ENCODE peak calls at places on chromosomes 5 and 9, in ten cellular contexts. B is GM23338; F is colonic mucosa; T is astrocyte; R is body of pancreas; J is CD4-positive, alpha-beta memory T cell; H is CD8-positive, alpha-beta T cell; Q is tibial artery; L is IMR-90; E is sigmoid colon. K is an unnamed sample. For H3K4me1, the result is how much of the 10 kb centered on the place peaks cover.

GRCh38 chr5:139658501-139658927 is 10.4 kb downstream of the CXXC5 start:
- DNase-seq in B (no peak), T (peak), J (no peak), H (no peak), F (no peak), Q (no peak), R (peak), E (no peak), L (peak), K (no peak)

GRCh38 chr5:61019642-61020041 is 74.6 kb downstream of the NDUFAF2 start:
- DNase-seq in T (no peak), J (no peak), H (no peak), B (no peak), Q (no peak), F (no peak), R (no peak), E (no peak), L (no peak), K (no peak)

GRCh38 chr5:95644351-95645042 is 2.1 kb upstream of the RFESD start:
- DNase-seq in L (peak), R (peak), F (peak), E (peak), T (peak), H (peak), B (peak), Q (peak), J (peak), K (peak)

GRCh38 chr5:128038641-128039040 is 44.9 kb upstream of the SLC12A2 start:
- DNase-seq in T (peak), E (no peak), B (no peak), Q (no peak), R (no peak), F (no peak), J (no peak), H (no peak), L (peak), K (peak)

GRCh38 chr9:134370213-134370492 is 43.9 kb downstream of the RXRA start:
- DNase-seq in T (no peak), J (no peak), L (no peak), R (no peak), B (no peak), F (no peak), E (no peak), H (no peak), Q (no peak), K (no peak)

GRCh38 chr5:136810198-136810823 is 445.0 kb upstream of the TRPC7 start:
- DNase-seq in E (no peak), R (no peak), B (no peak), J (no peak), T (peak), F (no peak), H (no peak), Q (no peak), L (peak), K (peak)

GRCh38 chr5:168365581-168366081 is 74.2 kb downstream of the WWC1 start:
- DNase-seq in R (peak), F (peak), T (peak), Q (no peak), E (no peak), L (peak), J (no peak), H (no peak), B (peak), K (peak)

GRCh38 chr9:137366891-137367381 is 56.0 kb downstream of the EXD3 start:
- DNase-seq in E (peak), B (no peak), H (no peak), R (no peak), L (no peak), Q (no peak), T (no peak), F (no peak), J (no peak), K (no peak)

GRCh38 chr5:165579911-165580310 is 2074.5 kb downstream of the MAT2B start:
- DNase-seq in H (no peak), L (peak), R (no peak), B (no peak), T (peak), Q (no peak), E (no peak), F (no peak), J (no peak), K (no peak)

GRCh38 chr9:8694983-8695588 is 895.5 kb upstream of the DMAC1 start:
- DNase-seq in T (no peak), H (no peak), R (no peak), J (no peak), Q (no peak), L (no peak), E (no peak), F (no peak), B (no peak), K (no peak)

GRCh38 chr5:84384604-84385575 is at the start of gene EDIL3:
- DNase-seq in B (peak), F (peak), L (peak), R (no peak), E (peak), T (peak), H (no peak), J (no peak), Q (peak), K (no peak)

GRCh38 chr5:85452322-85453025 is 1067.8 kb upstream of the EDIL3 start:
- DNase-seq in H (no peak), T (no peak), Q (no peak), B (no peak), R (no peak), E (no peak), F (no peak), L (no peak), J (no peak), K (no peak)

GRCh38 chr5:124655943-124656459 is 90.4 kb downstream of the ZNF608 start:
- DNase-seq in L (peak), E (no peak), J (no peak), Q (no peak), H (no peak), F (peak), T (peak), R (peak), B (no peak), K (peak)

GRCh38 chr5:39062530-39062929 is 11.7 kb downstream of the RICTOR start:
- DNase-seq in H (no peak), Q (no peak), J (no peak), R (no peak), E (no peak), B (no peak), L (no peak), F (no peak), T (no peak), K (no peak)
- H3K4me1 ChIP-seq in H (half or more), Q (half or more), J (half or more), R (under half), E (under half), B (under half), L (under half), F (under half), T (under half), K (under half)

DNA sequence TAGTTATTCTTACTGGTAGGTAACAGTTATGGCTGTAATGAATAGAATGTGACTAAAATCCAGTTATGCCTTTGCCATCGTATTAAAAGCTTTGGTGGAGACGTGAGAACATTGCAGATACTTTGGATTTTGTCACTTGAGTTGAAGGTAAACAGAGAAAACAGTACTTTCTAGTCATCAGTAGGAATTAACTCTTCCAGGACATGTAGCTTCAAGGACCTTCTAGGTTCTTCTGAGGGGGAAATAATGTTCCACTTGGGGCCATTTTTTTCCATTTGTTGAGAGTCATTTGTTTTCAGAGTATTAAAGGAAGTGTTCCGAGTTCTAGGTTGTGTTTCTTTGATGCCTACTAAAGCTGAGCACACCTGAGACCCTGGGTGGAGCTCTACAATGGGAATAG is 6.1 kb downstream of the TJP2 start:
- DNase-seq in J (no peak), L (no peak), T (no peak), H (no peak), E (no peak), B (no peak), Q (no peak), R (no peak), F (no peak), K (no peak)
- H3K4me1 ChIP-seq in J (under half), L (under half), T (under half), H (under half), E (under half), B (under half), Q (half or more), R (half or more), F (under half), K (half or more)

GRCh38 chr5:119398713-119399492 is 43.1 kb downstream of the TNFAIP8 start:
- DNase-seq in H (no peak), Q (peak), L (no peak), B (no peak), T (no peak), R (peak), E (no peak), F (peak), J (no peak), K (no peak)

GRCh38 chr5:119395080-119395836 is 39.4 kb downstream of the TNFAIP8 start:
- DNase-seq in R (no peak), B (no peak), H (no peak), E (no peak), L (no peak), F (no peak), J (no peak), T (no peak), Q (no peak), K (no peak)

GRCh38 chr5:119397518-119398380 is 41.9 kb downstream of the TNFAIP8 start:
- DNase-seq in L (peak), Q (no peak), J (no peak), R (no peak), T (peak), B (no peak), E (no peak), H (no peak), F (no peak), K (peak)

GRCh38 chr5:119393746-119394145 is 37.9 kb downstream of the TNFAIP8 start:
- DNase-seq in R (no peak), Q (no peak), T (peak), H (no peak), L (peak), E (no peak), B (no peak), F (no peak), J (no peak), K (peak)

GRCh38 chr5:119396265-119396664 is 40.4 kb downstream of the TNFAIP8 start:
- DNase-seq in F (no peak), H (no peak), B (no peak), E (no peak), T (no peak), R (no peak), L (no peak), Q (no peak), J (no peak), K (no peak)
- H3K4me1 ChIP-seq in F (under half), H (under half), B (under half), E (under half), T (under half), R (under half), L (under half), Q (half or more), J (half or more), K (under half)

DNA sequence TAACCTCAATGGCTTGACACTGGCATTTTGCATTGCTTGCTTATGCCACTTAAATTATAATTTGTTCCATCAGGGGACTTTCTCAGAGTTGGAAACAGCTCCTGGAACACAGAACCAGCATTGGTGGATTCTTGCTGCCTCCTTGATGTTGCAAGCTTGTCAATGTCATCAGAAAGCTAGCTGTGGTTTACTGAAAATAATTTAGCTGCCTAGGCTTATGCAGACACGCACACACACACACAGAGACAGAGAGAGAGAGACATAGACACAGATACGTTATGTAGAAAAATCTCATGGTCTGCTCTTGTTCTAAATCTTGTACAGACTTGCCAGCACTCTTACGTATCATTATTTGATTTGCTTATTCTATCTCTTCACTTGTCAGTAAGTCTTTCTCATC is 78.0 kb downstream of the HMHB1 start:
- DNase-seq in F (no peak), Q (no peak), T (peak), H (no peak), J (no peak), B (no peak), L (peak), E (no peak), R (no peak), K (peak)
- H3K4me1 ChIP-seq in F (under half), Q (under half), T (under half), H (under half), J (under half), B (under half), L (under half), E (half or more), R (under half), K (under half)

GRCh38 chr9:136081826-136082495 is 13.1 kb downstream of the NACC2 start:
- DNase-seq in R (no peak), J (no peak), T (no peak), H (no peak), F (no peak), E (peak), Q (no peak), L (no peak), B (no peak), K (no peak)
- H3K4me1 ChIP-seq in R (under half), J (under half), T (under half), H (under half), F (under half), E (half or more), Q (half or more), L (under half), B (under half), K (under half)

GRCh38 chr5:150641006-150641570 is 628 bp downstream of the SYNPO start:
- DNase-seq in F (no peak), H (no peak), Q (peak), R (no peak), E (no peak), B (no peak), T (peak), L (peak), J (no peak), K (no peak)

GRCh38 chr5:150638488-150639316 is 1.8 kb upstream of the SYNPO start:
- DNase-seq in J (no peak), Q (no peak), H (no peak), B (no peak), F (no peak), E (no peak), R (no peak), L (no peak), T (no peak), K (no peak)

GRCh38 chr5:150640311-150641005 is at the start of gene SYNPO:
- DNase-seq in L (peak), J (no peak), Q (peak), T (peak), B (no peak), H (no peak), E (peak), R (peak), F (peak), K (peak)

GRCh38 chr5:150639317-150639738 is 1.1 kb upstream of the SYNPO start:
- DNase-seq in T (no peak), H (no peak), B (no peak), L (no peak), J (no peak), R (no peak), E (no peak), Q (no peak), F (no peak), K (no peak)

DNA sequence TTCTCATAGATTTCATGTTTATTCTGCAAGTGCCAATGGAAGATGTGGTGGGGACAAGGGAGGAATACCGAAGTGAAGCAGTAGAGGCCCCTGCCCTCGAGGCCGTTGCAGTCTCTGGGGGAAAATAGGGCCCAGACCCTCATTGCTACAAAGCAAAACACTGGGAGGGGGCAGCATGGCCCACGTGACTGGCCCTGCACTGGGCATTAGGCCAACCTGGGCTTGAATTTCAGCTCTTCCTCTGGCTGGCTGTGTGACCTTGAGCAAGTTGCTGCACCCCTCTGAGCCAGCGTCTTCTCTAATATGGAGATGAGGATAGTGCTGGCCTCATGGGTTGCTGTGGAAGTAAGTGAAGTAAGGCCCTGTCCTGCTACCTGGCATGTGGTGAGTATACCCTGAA is 709 bp upstream of the SYNPO start:
- DNase-seq in Q (no peak), B (no peak), J (no peak), L (no peak), H (no peak), E (no peak), T (no peak), R (no peak), F (no peak), K (no peak)
- H3K4me1 ChIP-seq in Q (half or more), B (under half), J (under half), L (half or more), H (under half), E (half or more), T (half or more), R (half or more), F (under half), K (under half)

DNA sequence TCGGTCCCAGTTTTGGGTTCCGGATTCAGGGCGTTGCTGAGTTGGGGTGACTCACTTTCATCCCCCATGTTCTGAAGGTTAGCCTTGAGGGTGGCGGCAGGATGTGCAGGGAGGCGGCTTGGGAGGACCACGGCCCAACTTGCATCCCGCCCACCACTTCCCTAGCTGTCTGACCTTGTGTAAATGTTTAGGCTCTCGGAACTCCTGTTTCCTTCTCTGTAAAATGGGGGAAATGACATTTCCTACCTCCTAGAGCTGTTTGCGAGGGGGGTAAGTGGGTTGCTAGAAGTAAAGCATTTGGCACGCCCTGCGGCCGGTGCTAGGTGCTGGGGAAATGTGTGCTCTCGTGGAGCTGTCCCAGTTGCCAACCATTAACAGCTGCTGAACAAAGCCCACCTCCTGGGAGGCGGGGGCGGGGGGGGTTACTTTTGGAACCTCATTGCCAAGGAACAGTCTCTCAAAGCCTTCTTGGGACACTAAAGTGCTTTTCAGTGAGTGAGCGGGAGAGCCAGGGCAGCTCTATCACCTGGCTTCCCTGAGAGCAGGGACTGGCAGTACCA is 27.5 kb downstream of the PTGES2 start:
- DNase-seq in B (no peak), F (no peak), E (no peak), R (peak), T (no peak), Q (no peak), H (no peak), J (no peak), L (no peak), K (no peak)
- H3K4me1 ChIP-seq in B (under half), F (under half), E (under half), R (half or more), T (under half), Q (under half), H (half or more), J (half or more), L (under half), K (under half)